ENCODE peak calls at places on chromosomes 6 and 20, in ten cellular contexts. L, O, M, C, G, U, Q, R, Z and Y are unnamed samples. For H3K4me1, the result is how much of the 10 kb centered on the place peaks cover.

GRCh38 chr20:52102126-52102525 is 89.5 kb downstream of the ZFP64 start:
- DNase-seq in M (no peak), Z (no peak), U (no peak), L (no peak), G (no peak), Q (no peak), O (no peak), C (no peak), R (no peak), Y (no peak)

GRCh38 chr6:27002447-27002846 is 245.1 kb upstream of the PRSS16 start:
- DNase-seq in G (no peak), Q (no peak), Z (no peak), U (no peak), C (no peak), M (no peak), R (no peak), L (no peak), O (no peak), Y (no peak)

GRCh38 chr6:150693404-150693803 is 93.7 kb downstream of the PLEKHG1 start:
- DNase-seq in Q (no peak), O (no peak), Z (no peak), U (no peak), C (no peak), R (no peak), G (no peak), L (no peak), M (no peak), Y (no peak)

GRCh38 chr20:37376791-37377190 is 30.9 kb downstream of the SRC start:
- DNase-seq in O (no peak), Z (no peak), G (no peak), Q (no peak), R (no peak), M (no peak), C (no peak), L (no peak), U (no peak), Y (no peak)

GRCh38 chr6:17842014-17842776 is 135.5 kb upstream of the NUP153 start:
- DNase-seq in M (no peak), C (no peak), L (no peak), Q (no peak), R (no peak), Z (no peak), G (no peak), U (no peak), O (no peak), Y (no peak)

GRCh38 chr20:53943522-53944291 is 126.7 kb downstream of the BCAS1 start:
- DNase-seq in M (peak), R (peak), Q (no peak), O (peak), Z (no peak), L (no peak), G (no peak), U (no peak), C (no peak), Y (no peak)

GRCh38 chr6:16783485-16783884 is 22.2 kb upstream of the ATXN1 start:
- DNase-seq in C (no peak), O (peak), G (no peak), Q (no peak), Z (no peak), R (no peak), L (no peak), U (no peak), M (no peak), Y (no peak)

GRCh38 chr6:6747371-6747770 is 158.9 kb downstream of the LY86 start:
- DNase-seq in G (no peak), Q (no peak), U (no peak), L (no peak), Z (no peak), C (no peak), R (no peak), M (no peak), O (no peak), Y (no peak)

GRCh38 chr6:30725713-30726505 is 5.8 kb downstream of the TUBB start:
- DNase-seq in G (no peak), Q (no peak), L (no peak), O (peak), U (no peak), R (no peak), C (no peak), M (no peak), Z (no peak), Y (no peak)

GRCh38 chr6:128882991-128883571 is at the start of gene LAMA2:
- DNase-seq in O (peak), G (no peak), R (no peak), M (peak), U (peak), Q (peak), Z (no peak), C (peak), L (peak), Y (peak)

GRCh38 chr20:3811421-3812258 is 8.7 kb upstream of the AP5S1 start:
- DNase-seq in U (peak), Q (peak), G (peak), O (peak), L (peak), C (peak), Z (peak), M (peak), R (peak), Y (peak)

GRCh38 chr6:26249709-26249958 is 115.4 kb upstream of the BTN3A2 start:
- DNase-seq in G (no peak), R (no peak), O (no peak), M (no peak), L (no peak), Q (no peak), Z (peak), U (no peak), C (no peak), Y (no peak)

GRCh38 chr20:47501483-47502270 is at the start of gene NCOA3:
- DNase-seq in U (peak), Q (peak), G (peak), L (peak), R (peak), C (peak), O (peak), M (peak), Z (peak), Y (peak)

GRCh38 chr6:159494633-159495023 is 198.4 kb downstream of the SOD2 start:
- DNase-seq in Z (no peak), G (no peak), R (no peak), Q (no peak), C (no peak), L (no peak), M (no peak), U (no peak), O (no peak), Y (no peak)

GRCh38 chr20:37866051-37866450 is 36.9 kb upstream of the VSTM2L start:
- DNase-seq in Q (no peak), U (no peak), C (no peak), L (no peak), G (no peak), R (no peak), O (no peak), M (no peak), Z (no peak), Y (no peak)

GRCh38 chr6:96542702-96543101 is 20.2 kb upstream of the FHL5 start:
- DNase-seq in L (no peak), M (no peak), R (peak), Q (no peak), Z (no peak), C (no peak), G (no peak), O (no peak), U (no peak), Y (no peak)

GRCh38 chr6:47161176-47161687 is 119.1 kb upstream of the ADGRF1 start:
- DNase-seq in L (no peak), C (no peak), G (no peak), Q (no peak), U (no peak), M (no peak), R (no peak), Z (peak), O (peak), Y (peak)

GRCh38 chr6:154937306-154938244 is 57.5 kb upstream of the TIAM2 start:
- DNase-seq in O (peak), G (no peak), Q (no peak), Z (no peak), R (no peak), U (no peak), C (no peak), L (no peak), M (no peak), Y (no peak)

GRCh38 chr6:124699038-124699437 is 263.2 kb upstream of the RNF217 start:
- DNase-seq in L (no peak), R (no peak), O (no peak), U (no peak), Q (no peak), G (no peak), C (no peak), Z (no peak), M (no peak), Y (no peak)

GRCh38 chr6:87184762-87185250 is 29.4 kb downstream of the ZNF292 start:
- DNase-seq in L (no peak), C (no peak), U (no peak), M (no peak), O (no peak), Q (no peak), Z (no peak), G (no peak), R (no peak), Y (no peak)

GRCh38 chr6:150016324-150017185 is 8.8 kb downstream of the RAET1L start:
- DNase-seq in O (peak), Q (peak), L (no peak), M (peak), R (peak), C (no peak), U (no peak), Z (peak), G (no peak), Y (peak)

GRCh38 chr6:115514656-115515055 is 546.0 kb downstream of the FRK start:
- DNase-seq in O (peak), U (no peak), G (no peak), M (no peak), L (no peak), R (no peak), Q (no peak), C (no peak), Z (no peak), Y (no peak)

GRCh38 chr20:44580581-44581268 is 1.7 kb upstream of the PKIG start:
- DNase-seq in Q (no peak), M (no peak), O (no peak), Z (no peak), G (no peak), R (no peak), C (no peak), L (no peak), U (no peak), Y (no peak)

GRCh38 chr6:80163754-80164187 is 57.3 kb downstream of the BCKDHB start:
- DNase-seq in C (no peak), R (peak), O (peak), Q (no peak), L (no peak), U (no peak), M (no peak), Z (peak), G (no peak), Y (peak)

GRCh38 chr20:11376406-11376805 is 541.3 kb upstream of the BTBD3 start:
- DNase-seq in R (no peak), U (no peak), M (no peak), Z (no peak), G (no peak), C (no peak), L (no peak), Q (no peak), O (peak), Y (no peak)

GRCh38 chr6:167697316-167697715 is 129.4 kb upstream of the AFDN start:
- DNase-seq in C (no peak), L (no peak), G (no peak), R (no peak), Q (no peak), O (no peak), Z (no peak), U (no peak), M (no peak), Y (no peak)

GRCh38 chr6:89749918-89750317 is 69.7 kb downstream of the MDN1 start:
- DNase-seq in L (no peak), G (no peak), R (no peak), M (no peak), C (no peak), Q (no peak), Z (no peak), O (peak), U (no peak), Y (no peak)

GRCh38 chr6:11978169-11978987 is 33.7 kb upstream of the HIVEP1 start:
- DNase-seq in C (no peak), L (no peak), G (no peak), O (no peak), Z (no peak), U (no peak), R (no peak), Q (no peak), M (no peak), Y (no peak)

GRCh38 chr20:11726021-11726420 is 191.7 kb upstream of the BTBD3 start:
- DNase-seq in M (no peak), R (no peak), U (no peak), C (no peak), G (no peak), L (no peak), Q (no peak), Z (no peak), O (no peak), Y (no peak)

GRCh38 chr6:44512868-44513641 is 125.5 kb downstream of the CDC5L start:
- DNase-seq in O (no peak), R (no peak), M (peak), Q (no peak), Z (peak), C (no peak), G (no peak), L (no peak), U (no peak), Y (peak)

GRCh38 chr6:39402239-39402751 is 79.8 kb upstream of the KCNK16 start:
- DNase-seq in R (no peak), Q (no peak), C (no peak), M (no peak), G (no peak), O (no peak), Z (peak), U (no peak), L (no peak), Y (no peak)

GRCh38 chr20:41005361-41005729 is 23.3 kb upstream of the TOP1 start:
- DNase-seq in R (no peak), C (peak), U (peak), Z (peak), O (peak), M (peak), G (peak), Q (peak), L (peak), Y (peak)
- H3K4me1 ChIP-seq in R (under half), C (under half), U (under half), Z (under half), O (under half), M (under half), G (under half), Q (under half), L (under half), Y (under half)

DNA sequence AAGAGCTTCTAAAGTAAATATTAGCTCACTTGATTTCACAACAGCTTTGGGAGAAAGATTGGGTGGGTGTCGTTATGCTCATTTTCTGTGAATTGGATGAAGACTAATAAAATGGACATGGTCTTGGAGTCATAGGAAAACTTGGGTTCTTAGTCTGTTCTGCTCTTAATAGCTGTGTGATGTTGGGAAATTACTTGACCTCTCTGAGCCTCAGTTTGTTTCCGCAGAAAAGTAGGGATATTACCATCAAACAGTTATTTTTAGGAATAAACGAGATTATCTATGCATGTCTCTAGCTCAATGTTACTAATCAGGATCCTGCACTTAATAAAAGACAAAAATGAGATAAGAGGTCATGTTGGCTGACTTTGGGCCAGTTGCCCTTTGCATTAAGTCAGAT is 291.3 kb downstream of the PHF3 start:
- DNase-seq in O (no peak), G (no peak), C (no peak), L (no peak), R (no peak), U (no peak), M (no peak), Z (no peak), Q (no peak), Y (no peak)
- H3K4me1 ChIP-seq in O (under half), G (under half), C (under half), L (under half), R (under half), U (under half), M (under half), Z (under half), Q (under half), Y (under half)

GRCh38 chr6:170291271-170292110 is 613 bp upstream of the DLL1 start:
- DNase-seq in M (peak), L (peak), Z (peak), O (no peak), U (peak), R (peak), C (peak), Q (no peak), G (no peak), Y (peak)
- H3K4me1 ChIP-seq in M (under half), L (half or more), Z (under half), O (under half), U (half or more), R (half or more), C (under half), Q (under half), G (under half), Y (under half)

GRCh38 chr6:13282393-13283069 is 45.8 kb downstream of the TBC1D7 start:
- DNase-seq in U (no peak), C (no peak), L (no peak), M (no peak), O (no peak), G (no peak), R (no peak), Q (no peak), Z (no peak), Y (no peak)
- H3K4me1 ChIP-seq in U (under half), C (under half), L (under half), M (under half), O (under half), G (under half), R (under half), Q (under half), Z (under half), Y (under half)

GRCh38 chr6:25042599-25042936 is 106.8 kb upstream of the RIPOR2 start:
- DNase-seq in G (no peak), M (no peak), R (no peak), Q (no peak), O (no peak), C (no peak), L (no peak), U (no peak), Z (no peak), Y (no peak)
- H3K4me1 ChIP-seq in G (under half), M (under half), R (half or more), Q (under half), O (under half), C (under half), L (under half), U (under half), Z (under half), Y (under half)

GRCh38 chr20:22567944-22568871 is 16.2 kb downstream of the FOXA2 start:
- DNase-seq in M (no peak), O (no peak), G (no peak), C (peak), Z (no peak), R (no peak), U (no peak), Q (no peak), L (no peak), Y (no peak)
- H3K4me1 ChIP-seq in M (under half), O (under half), G (under half), C (under half), Z (under half), R (under half), U (under half), Q (under half), L (under half), Y (under half)

DNA sequence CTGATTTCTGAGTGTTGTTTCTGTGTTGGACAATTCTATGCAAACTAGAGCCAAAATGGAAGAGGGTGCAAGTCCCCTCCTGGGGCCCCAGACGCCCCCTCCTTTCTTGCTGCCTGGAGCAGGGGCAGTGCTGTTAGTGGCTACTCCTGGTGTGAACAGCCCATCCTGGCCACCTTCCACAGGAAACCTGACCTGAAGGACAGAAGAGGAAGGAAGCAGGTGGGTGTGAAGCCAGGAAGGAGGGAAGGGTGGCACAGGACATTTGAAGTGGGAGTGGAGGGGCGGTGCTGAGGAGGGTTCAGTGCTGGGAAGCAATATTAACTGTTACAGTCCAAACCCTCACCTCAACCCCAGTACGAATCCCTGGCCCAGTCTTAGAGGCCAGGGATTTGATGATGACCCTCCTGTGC is 725 bp downstream of the PRICKLE4 start:
- DNase-seq in Q (peak), M (peak), L (no peak), G (no peak), O (no peak), Z (no peak), U (peak), C (no peak), R (no peak), Y (no peak)
- H3K4me1 ChIP-seq in Q (under half), M (under half), L (half or more), G (under half), O (under half), Z (under half), U (half or more), C (under half), R (under half), Y (under half)

DNA sequence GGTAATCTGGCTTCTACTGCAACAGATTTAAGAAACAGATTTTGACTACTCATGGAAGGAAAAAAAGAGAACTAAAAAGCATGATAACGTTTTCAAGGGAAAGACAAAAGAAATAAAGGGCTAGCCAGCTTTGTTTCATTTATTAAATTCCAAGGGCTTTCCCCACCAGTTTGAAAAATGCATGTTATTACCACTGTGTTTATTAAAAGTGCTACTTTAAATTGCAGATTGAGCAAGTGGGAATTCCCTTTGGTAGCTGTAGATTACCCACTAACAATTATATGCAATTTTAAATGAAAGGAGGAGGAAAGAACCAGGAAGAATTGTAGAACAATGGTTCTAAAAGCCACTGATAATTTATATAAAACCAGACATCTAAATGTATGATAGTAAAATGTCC is 40.6 kb upstream of the NHSL1 start:
- DNase-seq in M (no peak), Q (no peak), C (no peak), R (no peak), G (no peak), U (no peak), Z (no peak), O (peak), L (no peak), Y (no peak)
- H3K4me1 ChIP-seq in M (under half), Q (under half), C (under half), R (under half), G (under half), U (half or more), Z (under half), O (under half), L (half or more), Y (under half)

DNA sequence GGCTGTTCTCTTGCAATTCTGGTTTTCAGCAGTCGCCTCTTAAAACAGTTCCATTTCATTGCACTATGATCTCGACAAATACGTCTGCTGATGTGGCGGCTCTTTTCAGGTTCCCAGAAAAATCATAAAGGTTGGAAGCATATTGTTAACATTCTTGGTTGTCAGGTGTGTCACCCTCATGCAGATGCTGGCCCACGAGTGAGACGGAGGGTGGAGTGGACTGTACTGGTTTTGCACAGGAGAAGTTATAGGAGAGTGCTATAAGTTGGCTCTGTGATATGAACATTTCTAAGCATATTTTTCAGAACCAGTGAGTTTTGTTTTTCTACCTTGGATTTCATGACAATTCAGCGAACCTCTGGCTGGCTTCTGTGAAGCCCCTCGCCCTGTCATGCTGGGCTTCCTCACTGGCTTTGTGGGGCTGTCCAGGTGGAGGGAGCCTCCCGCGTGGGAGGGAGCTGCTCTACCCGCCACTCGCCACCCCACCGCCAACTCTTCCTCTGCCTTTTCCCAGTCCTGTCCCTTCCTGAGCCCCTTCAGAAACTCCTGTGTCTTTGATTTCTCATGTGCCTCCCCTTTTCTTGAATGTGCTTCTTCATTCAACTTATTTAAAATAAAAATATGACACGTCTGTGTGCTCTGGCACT is 10.6 kb downstream of the IRF4 start:
- DNase-seq in U (no peak), Q (no peak), M (no peak), O (no peak), L (no peak), Z (no peak), G (no peak), R (no peak), C (no peak), Y (no peak)
- H3K4me1 ChIP-seq in U (under half), Q (under half), M (under half), O (under half), L (under half), Z (under half), G (under half), R (half or more), C (under half), Y (under half)

DNA sequence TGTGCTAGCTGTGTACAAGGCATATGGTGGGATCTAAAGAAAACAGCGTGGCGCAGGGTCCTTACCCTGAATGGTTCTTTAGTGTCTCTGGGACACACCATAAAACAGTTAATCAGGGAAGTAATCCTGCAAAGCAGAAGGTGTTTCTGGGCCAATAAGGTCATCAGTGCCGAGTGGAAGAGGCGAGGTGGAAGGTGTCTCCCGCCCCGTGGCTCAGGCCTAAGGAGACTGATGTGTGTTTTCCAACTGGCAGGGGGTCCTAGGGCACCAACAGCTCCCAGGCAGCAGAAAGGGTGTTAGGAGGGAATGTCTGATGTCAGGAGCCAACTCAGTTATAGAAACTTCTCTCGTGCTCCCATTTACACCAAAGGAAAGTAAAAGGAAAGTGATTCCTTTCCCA is 91.8 kb downstream of the TCP11 start:
- DNase-seq in Q (no peak), Z (no peak), C (no peak), O (no peak), M (no peak), R (no peak), L (no peak), G (no peak), U (no peak), Y (no peak)
- H3K4me1 ChIP-seq in Q (under half), Z (under half), C (half or more), O (under half), M (under half), R (under half), L (half or more), G (half or more), U (half or more), Y (under half)